ENCODE peak calls at places on chromosome 1, in eight cellular contexts. One of them, this sample, is unnamed. For H3K27me3, the result is how much of the 10 kb centered on the place peaks cover.

GRCh38 chr1:15696956-15697521 is 12.9 kb downstream of the PLEKHM2 start:
- DNase-seq in HCT116: no peak
- DNase-seq in GM12878: peak
- DNase-seq in astrocyte: no peak
- DNase-seq in uterus: no peak
- DNase-seq in left lung: no peak
- DNase-seq in psoas muscle: no peak
- DNase-seq in heart right ventricle: no peak
- DNase-seq in this sample: no peak

GRCh38 chr1:204837440-204838084 is 33.1 kb upstream of the NFASC start:
- DNase-seq in HCT116: no peak
- DNase-seq in GM12878: no peak
- DNase-seq in astrocyte: peak
- DNase-seq in uterus: peak
- DNase-seq in left lung: no peak
- DNase-seq in psoas muscle: no peak
- DNase-seq in heart right ventricle: peak
- DNase-seq in this sample: peak

GRCh38 chr1:19967808-19968207 is 11.6 kb downstream of the PLA2G2A start:
- DNase-seq in HCT116: no peak
- DNase-seq in GM12878: no peak
- DNase-seq in astrocyte: no peak
- DNase-seq in uterus: peak
- DNase-seq in left lung: no peak
- DNase-seq in psoas muscle: peak
- DNase-seq in heart right ventricle: peak
- DNase-seq in this sample: no peak

GRCh38 chr1:65209005-65209885 is 61.2 kb downstream of the AK4 start:
- DNase-seq in HCT116: peak
- DNase-seq in GM12878: no peak
- DNase-seq in astrocyte: peak
- DNase-seq in uterus: peak
- DNase-seq in left lung: no peak
- DNase-seq in psoas muscle: no peak
- DNase-seq in heart right ventricle: peak
- DNase-seq in this sample: no peak

GRCh38 chr1:14366361-14367018 is 232.0 kb upstream of the KAZN start:
- DNase-seq in HCT116: no peak
- DNase-seq in GM12878: no peak
- DNase-seq in astrocyte: peak
- DNase-seq in uterus: no peak
- DNase-seq in left lung: peak
- DNase-seq in psoas muscle: peak
- DNase-seq in heart right ventricle: no peak
- DNase-seq in this sample: no peak

GRCh38 chr1:903721-904270 is 19.9 kb upstream of the SAMD11 start:
- DNase-seq in HCT116: no peak
- DNase-seq in GM12878: no peak
- DNase-seq in astrocyte: no peak
- DNase-seq in uterus: peak
- DNase-seq in left lung: peak
- DNase-seq in psoas muscle: peak
- DNase-seq in heart right ventricle: no peak
- DNase-seq in this sample: no peak

GRCh38 chr1:163084330-163084729 is 15.2 kb downstream of the RGS4 start:
- DNase-seq in HCT116: no peak
- DNase-seq in GM12878: no peak
- DNase-seq in astrocyte: peak
- DNase-seq in uterus: no peak
- DNase-seq in left lung: no peak
- DNase-seq in psoas muscle: no peak
- DNase-seq in heart right ventricle: no peak
- DNase-seq in this sample: no peak

GRCh38 chr1:235018161-235018560 is 110.5 kb downstream of the TOMM20 start:
- DNase-seq in HCT116: peak
- DNase-seq in GM12878: no peak
- DNase-seq in astrocyte: peak
- DNase-seq in uterus: peak
- DNase-seq in left lung: no peak
- DNase-seq in psoas muscle: peak
- DNase-seq in heart right ventricle: no peak
- DNase-seq in this sample: peak

GRCh38 chr1:187987236-187987776 is 1158.6 kb downstream of the PLA2G4A start:
- DNase-seq in HCT116: no peak
- DNase-seq in GM12878: peak
- DNase-seq in astrocyte: no peak
- DNase-seq in uterus: no peak
- DNase-seq in left lung: no peak
- DNase-seq in psoas muscle: no peak
- DNase-seq in heart right ventricle: no peak
- DNase-seq in this sample: no peak

GRCh38 chr1:109490934-109491302 is 3.0 kb upstream of the CYB561D1 start:
- DNase-seq in HCT116: no peak
- DNase-seq in GM12878: no peak
- DNase-seq in astrocyte: no peak
- DNase-seq in uterus: no peak
- DNase-seq in left lung: no peak
- DNase-seq in psoas muscle: no peak
- DNase-seq in heart right ventricle: no peak
- DNase-seq in this sample: no peak

GRCh38 chr1:172928412-172928811 is 122.3 kb downstream of the TNFSF18 start:
- DNase-seq in HCT116: no peak
- DNase-seq in GM12878: no peak
- DNase-seq in astrocyte: peak
- DNase-seq in uterus: no peak
- DNase-seq in left lung: no peak
- DNase-seq in psoas muscle: no peak
- DNase-seq in heart right ventricle: no peak
- DNase-seq in this sample: peak

GRCh38 chr1:196393742-196394141 is 214.5 kb downstream of the KCNT2 start:
- DNase-seq in HCT116: no peak
- DNase-seq in GM12878: no peak
- DNase-seq in astrocyte: peak
- DNase-seq in uterus: no peak
- DNase-seq in left lung: no peak
- DNase-seq in psoas muscle: peak
- DNase-seq in heart right ventricle: peak
- DNase-seq in this sample: no peak

GRCh38 chr1:99662581-99663208 is 16.8 kb downstream of the PALMD start:
- DNase-seq in HCT116: no peak
- DNase-seq in GM12878: no peak
- DNase-seq in astrocyte: no peak
- DNase-seq in uterus: peak
- DNase-seq in left lung: no peak
- DNase-seq in psoas muscle: peak
- DNase-seq in heart right ventricle: peak
- DNase-seq in this sample: peak

GRCh38 chr1:241499910-241500309 is 19.6 kb downstream of the FH start:
- DNase-seq in HCT116: no peak
- DNase-seq in GM12878: no peak
- DNase-seq in astrocyte: peak
- DNase-seq in uterus: no peak
- DNase-seq in left lung: no peak
- DNase-seq in psoas muscle: no peak
- DNase-seq in heart right ventricle: no peak
- DNase-seq in this sample: peak

GRCh38 chr1:38021969-38022368 is 9.4 kb downstream of the UTP11 start:
- DNase-seq in HCT116: no peak
- DNase-seq in GM12878: no peak
- DNase-seq in astrocyte: no peak
- DNase-seq in uterus: no peak
- DNase-seq in left lung: no peak
- DNase-seq in psoas muscle: no peak
- DNase-seq in heart right ventricle: no peak
- DNase-seq in this sample: no peak
- TF ChIP-seq CTCF in HCT116: no peak
- TF ChIP-seq CTCF in GM12878: no peak
- TF ChIP-seq CTCF in astrocyte: no peak
- TF ChIP-seq CTCF in uterus: no peak
- TF ChIP-seq CTCF in left lung: no peak
- TF ChIP-seq CTCF in psoas muscle: no peak
- TF ChIP-seq CTCF in heart right ventricle: no peak
- TF ChIP-seq CTCF in this sample: no peak

GRCh38 chr1:54800041-54800898 is 853 bp downstream of the TTC22 start:
- DNase-seq in HCT116: no peak
- DNase-seq in GM12878: no peak
- DNase-seq in astrocyte: no peak
- DNase-seq in uterus: no peak
- DNase-seq in left lung: no peak
- DNase-seq in psoas muscle: no peak
- DNase-seq in heart right ventricle: no peak
- DNase-seq in this sample: no peak

GRCh38 chr1:54800899-54801759 is at the start of gene TTC22:
- DNase-seq in HCT116: peak
- DNase-seq in GM12878: peak
- DNase-seq in astrocyte: no peak
- DNase-seq in uterus: no peak
- DNase-seq in left lung: peak
- DNase-seq in psoas muscle: peak
- DNase-seq in heart right ventricle: no peak
- DNase-seq in this sample: no peak

GRCh38 chr1:54798206-54798605 is 2.9 kb downstream of the TTC22 start:
- DNase-seq in HCT116: no peak
- DNase-seq in GM12878: no peak
- DNase-seq in astrocyte: no peak
- DNase-seq in uterus: no peak
- DNase-seq in left lung: no peak
- DNase-seq in psoas muscle: no peak
- DNase-seq in heart right ventricle: no peak
- DNase-seq in this sample: no peak

GRCh38 chr1:54796902-54797301 is 4.2 kb downstream of the TTC22 start:
- DNase-seq in HCT116: no peak
- DNase-seq in GM12878: no peak
- DNase-seq in astrocyte: no peak
- DNase-seq in uterus: no peak
- DNase-seq in left lung: no peak
- DNase-seq in psoas muscle: no peak
- DNase-seq in heart right ventricle: no peak
- DNase-seq in this sample: no peak

GRCh38 chr1:54798769-54799641 is 2.1 kb downstream of the TTC22 start:
- DNase-seq in HCT116: no peak
- DNase-seq in GM12878: peak
- DNase-seq in astrocyte: no peak
- DNase-seq in uterus: no peak
- DNase-seq in left lung: no peak
- DNase-seq in psoas muscle: no peak
- DNase-seq in heart right ventricle: no peak
- DNase-seq in this sample: no peak
- H3K4me3 ChIP-seq in HCT116: no peak
- H3K4me3 ChIP-seq in GM12878: no peak
- H3K4me3 ChIP-seq in astrocyte: no peak
- H3K4me3 ChIP-seq in uterus: no peak
- H3K4me3 ChIP-seq in left lung: no peak
- H3K4me3 ChIP-seq in psoas muscle: no peak
- H3K4me3 ChIP-seq in heart right ventricle: no peak
- H3K4me3 ChIP-seq in this sample: no peak

DNA sequence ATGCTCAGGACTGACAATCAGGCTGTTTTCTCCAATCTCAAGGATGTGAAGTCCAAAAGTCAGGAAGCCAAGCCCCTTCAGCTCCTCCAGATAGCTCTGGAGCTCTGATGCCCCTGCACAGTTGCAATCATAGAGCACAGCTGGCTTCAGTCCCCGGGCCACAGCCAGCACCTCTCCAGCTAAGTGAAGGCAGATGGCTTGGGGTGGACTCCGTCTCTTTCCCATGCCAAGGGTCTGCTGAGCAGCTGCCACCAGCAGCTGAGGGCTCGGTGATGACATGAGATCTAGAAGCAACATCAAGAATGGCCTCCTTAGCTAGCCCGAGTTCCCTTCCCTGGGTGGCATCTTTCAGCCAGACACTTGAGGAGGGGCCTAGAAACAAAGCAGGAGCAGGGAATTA is 1.0 kb downstream of the C1orf74 start:
- DNase-seq in HCT116: no peak
- DNase-seq in GM12878: no peak
- DNase-seq in astrocyte: no peak
- DNase-seq in uterus: no peak
- DNase-seq in left lung: no peak
- DNase-seq in psoas muscle: no peak
- DNase-seq in heart right ventricle: no peak
- DNase-seq in this sample: no peak
- H3K27me3 ChIP-seq in HCT116: under half
- H3K27me3 ChIP-seq in GM12878: under half
- H3K27me3 ChIP-seq in astrocyte: under half
- H3K27me3 ChIP-seq in uterus: under half
- H3K27me3 ChIP-seq in left lung: under half
- H3K27me3 ChIP-seq in psoas muscle: under half
- H3K27me3 ChIP-seq in heart right ventricle: under half
- H3K27me3 ChIP-seq in this sample: under half

DNA sequence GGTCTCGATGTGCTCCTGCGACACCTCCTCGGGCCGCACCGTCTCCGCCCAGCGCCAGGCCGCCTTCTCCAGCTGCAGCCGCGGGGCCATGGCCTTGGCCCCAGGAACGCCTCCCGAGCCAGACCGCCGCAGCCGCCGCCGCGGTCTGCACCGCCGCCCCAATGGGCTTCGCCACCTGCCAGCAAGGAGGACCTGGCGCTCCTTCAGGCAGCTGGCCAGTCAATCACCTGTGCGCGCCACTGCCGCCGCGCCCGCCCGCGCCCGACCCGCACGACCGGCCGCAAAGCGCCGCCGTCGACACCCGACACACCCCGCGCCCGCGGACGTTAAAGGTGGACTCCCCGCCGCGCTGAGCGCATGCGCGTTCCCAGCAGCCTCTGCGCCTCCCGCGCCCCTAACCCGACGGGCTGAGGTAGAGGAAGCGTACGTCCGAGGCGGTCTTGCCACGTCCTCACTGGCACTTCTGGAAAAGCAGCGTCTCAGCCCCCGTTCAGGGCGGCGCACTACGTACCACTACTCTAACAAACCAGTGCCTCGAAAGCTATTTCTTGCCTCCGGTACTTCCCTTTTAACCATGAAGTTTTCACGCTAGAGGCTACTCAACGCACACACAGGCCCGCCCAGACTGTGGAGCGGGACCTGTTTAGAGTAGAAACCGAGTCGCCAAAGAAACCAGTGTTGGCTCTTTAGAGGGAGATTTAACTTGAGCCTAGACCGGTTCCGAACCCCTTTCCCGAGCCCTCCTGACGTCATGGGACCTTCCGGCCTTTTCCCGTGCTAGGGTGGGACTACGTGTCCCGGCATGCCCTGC is at the start of gene USP48:
- DNase-seq in HCT116: peak
- DNase-seq in GM12878: peak
- DNase-seq in astrocyte: peak
- DNase-seq in uterus: peak
- DNase-seq in left lung: peak
- DNase-seq in psoas muscle: peak
- DNase-seq in heart right ventricle: peak
- DNase-seq in this sample: peak
- TF ChIP-seq CTCF in HCT116: no peak
- TF ChIP-seq CTCF in GM12878: no peak
- TF ChIP-seq CTCF in astrocyte: no peak
- TF ChIP-seq CTCF in uterus: no peak
- TF ChIP-seq CTCF in left lung: no peak
- TF ChIP-seq CTCF in psoas muscle: no peak
- TF ChIP-seq CTCF in heart right ventricle: no peak
- TF ChIP-seq CTCF in this sample: no peak